ENCODE peak calls at places on chromosomes 13 and 19, in four cellular contexts. W, G, S and T are unnamed samples.
A peak's percentile ranks its signal among the peaks of the same experiment; 100 is the strongest.

GRCh38 chr19:32824136-32824835 is 45.3 kb downstream of the SLC7A9 start:
- DNase-seq in S (no peak), W (no peak), G (no peak), T (no peak)

GRCh38 chr19:31314849-31315620 is 34.2 kb downstream of the TSHZ3 start:
- DNase-seq in S (peak; percentile 15), G (no peak), W (no peak), T (no peak)

GRCh38 chr19:10384580-10384979 is 4.2 kb upstream of the TYK2 start:
- DNase-seq in G (no peak), S (no peak), W (no peak), T (no peak)

GRCh38 chr13:39512687-39513086 is 90.3 kb downstream of the LHFPL6 start:
- DNase-seq in S (no peak), W (no peak), G (no peak), T (no peak)

GRCh38 chr13:92473736-92474465 is 752.7 kb upstream of the GPC6 start:
- DNase-seq in W (no peak), S (peak; percentile 0), G (no peak), T (no peak)

GRCh38 chr13:77136902-77137420 is 110.0 kb upstream of the FBXL3 start:
- DNase-seq in S (no peak), W (peak; percentile 97), G (no peak), T (no peak)

GRCh38 chr13:100176781-100177389 is 88.0 kb downstream of the PCCA start:
- DNase-seq in S (no peak), W (peak; percentile 18), G (no peak), T (no peak)

GRCh38 chr13:50366488-50367174 is 351.4 kb downstream of the KCNRG start:
- DNase-seq in W (no peak), G (no peak), S (no peak), T (no peak)

GRCh38 chr13:33147832-33148231 is 131.6 kb downstream of the KL start:
- DNase-seq in S (no peak), W (peak; percentile 25), G (no peak), T (no peak)

GRCh38 chr19:41443813-41444455 is 978 bp downstream of the ERICH4 start:
- DNase-seq in W (no peak), S (peak; percentile 2), G (no peak), T (no peak)

GRCh38 chr19:49339364-49340068 is 4.3 kb downstream of the CD37 start:
- DNase-seq in W (peak; percentile 92), S (no peak), G (no peak), T (no peak)

GRCh38 chr19:47589824-47590223 is 16.9 kb upstream of the ZNF541 start:
- DNase-seq in G (no peak), W (no peak), S (no peak), T (no peak)

GRCh38 chr19:42175952-42176648 is 41.4 kb downstream of the DEDD2 start:
- DNase-seq in G (no peak), S (no peak), W (peak; percentile 14), T (no peak)

GRCh38 chr19:44553478-44554171 is 24.1 kb upstream of the CEACAM20 start:
- DNase-seq in S (no peak), G (no peak), W (peak; percentile 38), T (no peak)

GRCh38 chr13:36217456-36217855 is 3.1 kb upstream of the SOHLH2 start:
- DNase-seq in S (no peak), W (no peak), G (no peak), T (no peak)

GRCh38 chr19:45600340-45600885 is 1.6 kb downstream of the GPR4 start:
- DNase-seq in S (no peak), G (no peak), W (no peak), T (no peak)

GRCh38 chr13:70829748-70830147 is 721.5 kb upstream of the KLHL1 start:
- DNase-seq in G (no peak), S (no peak), W (no peak), T (peak; percentile 1)

GRCh38 chr19:35565016-35565856 is 1.8 kb upstream of the ATP4A start:
- DNase-seq in W (no peak), G (no peak), S (no peak), T (no peak)

GRCh38 chr19:53019684-53020083 is 6.0 kb downstream of the ERVV-1 start:
- DNase-seq in G (no peak), S (no peak), W (no peak), T (no peak)

GRCh38 chr13:35179494-35179893 is 237.4 kb downstream of the NBEA start:
- DNase-seq in S (no peak), G (no peak), W (peak; percentile 76), T (no peak)

GRCh38 chr13:79398915-79399314 is 7.1 kb downstream of the RBM26 start:
- DNase-seq in S (no peak), G (no peak), W (peak; percentile 29), T (no peak)

GRCh38 chr19:12034196-12034595 is 1.3 kb downstream of the ZNF433 start:
- DNase-seq in G (no peak), W (no peak), S (no peak), T (no peak)

GRCh38 chr13:42215578-42216421 is 56.2 kb upstream of the AKAP11 start:
- DNase-seq in W (peak; percentile 65), G (no peak), S (no peak), T (no peak)

GRCh38 chr19:9836021-9836420 is 903 bp downstream of the PIN1 start:
- DNase-seq in S (no peak), W (peak; percentile 11), G (no peak), T (no peak)

GRCh38 chr13:34657716-34658115 is 284.4 kb upstream of the NBEA start:
- DNase-seq in S (no peak), G (no peak), W (peak; percentile 73), T (no peak)

GRCh38 chr19:6065685-6066365 is 44.5 kb downstream of the RFX2 start:
- DNase-seq in G (peak; percentile 16), W (peak; percentile 85), S (peak; percentile 52), T (no peak)

GRCh38 chr19:49710372-49710951 is 19.5 kb downstream of the CPT1C start:
- DNase-seq in G (no peak), W (peak; percentile 73), S (no peak), T (no peak)

GRCh38 chr19:52635786-52636570 is 2.2 kb downstream of the ZNF83 start:
- DNase-seq in W (peak; percentile 20), G (no peak), S (no peak), T (no peak)

GRCh38 chr19:39971380-39971841 is 446 bp downstream of the PSMC4 start:
- DNase-seq in S (peak; percentile 8), W (peak; percentile 1), G (no peak), T (no peak)

GRCh38 chr13:36548129-36548528 is 115.8 kb downstream of the CCNA1 start:
- DNase-seq in G (no peak), W (no peak), S (no peak), T (no peak)

GRCh38 chr19:43545981-43546380 is 13.0 kb downstream of the ZNF575 start:
- DNase-seq in S (no peak), W (no peak), G (no peak), T (no peak)

GRCh38 chr19:33064117-33064777 is 441 bp downstream of the RHPN2 start:
- DNase-seq in G (no peak), S (peak; percentile 70), W (no peak), T (peak; percentile 25)

GRCh38 chr19:34184880-34185491 is 12.7 kb downstream of the LSM14A start:
- DNase-seq in W (no peak), S (no peak), G (no peak), T (no peak)

GRCh38 chr19:55528030-55528801 is 8.7 kb downstream of the SBK2 start:
- DNase-seq in S (no peak), W (no peak), G (no peak), T (no peak)

GRCh38 chr13:113628291-113629270 is 29.4 kb downstream of the ATP4B start:
- DNase-seq in G (no peak), S (no peak), W (no peak), T (no peak)

GRCh38 chr13:93721483-93721882 is 494.9 kb downstream of the GPC6 start:
- DNase-seq in G (no peak), S (no peak), W (no peak), T (no peak)

GRCh38 chr13:44758595-44759221 is 182.6 kb upstream of the TSC22D1 start:
- DNase-seq in G (no peak), W (peak; percentile 86), S (no peak), T (no peak)